ENCODE peak calls at places on chromosomes 13 and 19, in five cellular contexts. One of them, this sample, is unnamed.

GRCh38 chr19:28619842-28620429 is 593.0 kb downstream of the UQCRFS1 start:
- DNase-seq in heart left ventricle: no peak
- DNase-seq in tibial nerve: no peak
- DNase-seq in upper lobe of right lung: no peak
- DNase-seq in lower lobe of right lung: no peak
- DNase-seq in this sample: no peak

GRCh38 chr19:30355586-30355985 is 16.6 kb upstream of the ZNF536 start:
- DNase-seq in heart left ventricle: no peak
- DNase-seq in tibial nerve: no peak
- DNase-seq in upper lobe of right lung: no peak
- DNase-seq in lower lobe of right lung: no peak
- DNase-seq in this sample: no peak

GRCh38 chr13:39578821-39579291 is 24.1 kb downstream of the LHFPL6 start:
- DNase-seq in lower lobe of right lung: no peak
- DNase-seq in tibial nerve: no peak
- DNase-seq in upper lobe of right lung: no peak
- DNase-seq in heart left ventricle: no peak
- DNase-seq in this sample: no peak

GRCh38 chr19:34963531-34964406 is at the start of gene ZNF792:
- DNase-seq in upper lobe of right lung: peak
- DNase-seq in heart left ventricle: peak
- DNase-seq in lower lobe of right lung: peak
- DNase-seq in tibial nerve: peak
- DNase-seq in this sample: peak

GRCh38 chr19:28292822-28293500 is 920.0 kb downstream of the UQCRFS1 start:
- DNase-seq in tibial nerve: no peak
- DNase-seq in upper lobe of right lung: no peak
- DNase-seq in lower lobe of right lung: no peak
- DNase-seq in heart left ventricle: no peak
- DNase-seq in this sample: no peak

GRCh38 chr13:99352351-99353271 is 45.4 kb upstream of the GPR183 start:
- DNase-seq in tibial nerve: no peak
- DNase-seq in upper lobe of right lung: no peak
- DNase-seq in lower lobe of right lung: no peak
- DNase-seq in heart left ventricle: no peak
- DNase-seq in this sample: no peak

GRCh38 chr19:41192574-41193419 is at the start of gene CYP2S1:
- DNase-seq in tibial nerve: no peak
- DNase-seq in heart left ventricle: no peak
- DNase-seq in upper lobe of right lung: peak
- DNase-seq in lower lobe of right lung: peak
- DNase-seq in this sample: peak

GRCh38 chr13:41917641-41918040 is 43.3 kb downstream of the VWA8 start:
- DNase-seq in heart left ventricle: no peak
- DNase-seq in tibial nerve: no peak
- DNase-seq in upper lobe of right lung: no peak
- DNase-seq in lower lobe of right lung: no peak
- DNase-seq in this sample: no peak

GRCh38 chr13:110338441-110339101 is 31.5 kb downstream of the COL4A2 start:
- DNase-seq in upper lobe of right lung: peak
- DNase-seq in lower lobe of right lung: no peak
- DNase-seq in tibial nerve: peak
- DNase-seq in heart left ventricle: peak
- DNase-seq in this sample: no peak

GRCh38 chr13:59914556-59914955 is 249.2 kb downstream of the DIAPH3 start:
- DNase-seq in tibial nerve: no peak
- DNase-seq in lower lobe of right lung: no peak
- DNase-seq in heart left ventricle: no peak
- DNase-seq in upper lobe of right lung: no peak
- DNase-seq in this sample: no peak

GRCh38 chr19:51505904-51506303 is 4.3 kb upstream of the SIGLEC12 start:
- DNase-seq in lower lobe of right lung: no peak
- DNase-seq in tibial nerve: no peak
- DNase-seq in upper lobe of right lung: no peak
- DNase-seq in heart left ventricle: no peak
- DNase-seq in this sample: no peak

GRCh38 chr13:106626473-106626872 is 58.5 kb upstream of the ARGLU1 start:
- DNase-seq in upper lobe of right lung: no peak
- DNase-seq in tibial nerve: no peak
- DNase-seq in heart left ventricle: no peak
- DNase-seq in lower lobe of right lung: no peak
- DNase-seq in this sample: no peak

GRCh38 chr13:47945738-47946137 is 55.3 kb downstream of the SUCLA2 start:
- DNase-seq in lower lobe of right lung: no peak
- DNase-seq in heart left ventricle: no peak
- DNase-seq in upper lobe of right lung: no peak
- DNase-seq in tibial nerve: no peak
- DNase-seq in this sample: peak

GRCh38 chr19:38165335-38165734 is 58.7 kb downstream of the DPF1 start:
- DNase-seq in upper lobe of right lung: no peak
- DNase-seq in heart left ventricle: no peak
- DNase-seq in tibial nerve: no peak
- DNase-seq in lower lobe of right lung: no peak
- DNase-seq in this sample: no peak

GRCh38 chr13:19607523-19608078 is 25.9 kb upstream of the MPHOSPH8 start:
- DNase-seq in heart left ventricle: no peak
- DNase-seq in lower lobe of right lung: no peak
- DNase-seq in tibial nerve: no peak
- DNase-seq in upper lobe of right lung: no peak
- DNase-seq in this sample: no peak

GRCh38 chr19:48638831-48639381 is 1.7 kb upstream of the DBP start:
- DNase-seq in lower lobe of right lung: no peak
- DNase-seq in upper lobe of right lung: peak
- DNase-seq in tibial nerve: no peak
- DNase-seq in heart left ventricle: no peak
- DNase-seq in this sample: no peak

GRCh38 chr19:3403489-3404323 is 37.3 kb downstream of the NFIC start:
- DNase-seq in lower lobe of right lung: peak
- DNase-seq in heart left ventricle: peak
- DNase-seq in upper lobe of right lung: peak
- DNase-seq in tibial nerve: peak
- DNase-seq in this sample: no peak

GRCh38 chr19:29806098-29806866 is 5.5 kb upstream of the CCNE1 start:
- DNase-seq in upper lobe of right lung: no peak
- DNase-seq in lower lobe of right lung: peak
- DNase-seq in tibial nerve: no peak
- DNase-seq in heart left ventricle: peak
- DNase-seq in this sample: no peak

GRCh38 chr13:50224534-50224933 is 209.3 kb downstream of the KCNRG start:
- DNase-seq in upper lobe of right lung: no peak
- DNase-seq in heart left ventricle: no peak
- DNase-seq in lower lobe of right lung: no peak
- DNase-seq in tibial nerve: no peak
- DNase-seq in this sample: peak

GRCh38 chr13:32067149-32067961 is 35.8 kb downstream of the FRY start:
- DNase-seq in lower lobe of right lung: no peak
- DNase-seq in heart left ventricle: no peak
- DNase-seq in tibial nerve: no peak
- DNase-seq in upper lobe of right lung: no peak
- DNase-seq in this sample: no peak

GRCh38 chr19:18514800-18515682 is 6.8 kb downstream of the ELL start:
- DNase-seq in heart left ventricle: peak
- DNase-seq in lower lobe of right lung: peak
- DNase-seq in tibial nerve: peak
- DNase-seq in upper lobe of right lung: peak
- DNase-seq in this sample: peak

GRCh38 chr13:84776578-84776977 is 894.3 kb upstream of the SLITRK1 start:
- DNase-seq in tibial nerve: no peak
- DNase-seq in lower lobe of right lung: no peak
- DNase-seq in upper lobe of right lung: no peak
- DNase-seq in heart left ventricle: no peak
- DNase-seq in this sample: no peak

GRCh38 chr19:15622991-15623390 is 8.0 kb downstream of the CYP4F8 start:
- DNase-seq in tibial nerve: no peak
- DNase-seq in lower lobe of right lung: no peak
- DNase-seq in upper lobe of right lung: no peak
- DNase-seq in heart left ventricle: no peak
- DNase-seq in this sample: no peak

GRCh38 chr13:80118099-80118498 is 222.8 kb downstream of the SPRY2 start:
- DNase-seq in heart left ventricle: no peak
- DNase-seq in lower lobe of right lung: no peak
- DNase-seq in tibial nerve: no peak
- DNase-seq in upper lobe of right lung: no peak
- DNase-seq in this sample: no peak

GRCh38 chr13:114096031-114096485 is 36.4 kb downstream of the RASA3 start:
- DNase-seq in lower lobe of right lung: no peak
- DNase-seq in upper lobe of right lung: peak
- DNase-seq in tibial nerve: no peak
- DNase-seq in heart left ventricle: no peak
- DNase-seq in this sample: no peak

GRCh38 chr13:114092468-114092867 is 40.0 kb downstream of the RASA3 start:
- DNase-seq in tibial nerve: no peak
- DNase-seq in upper lobe of right lung: no peak
- DNase-seq in lower lobe of right lung: no peak
- DNase-seq in heart left ventricle: no peak
- DNase-seq in this sample: no peak

GRCh38 chr13:114090476-114090875 is 41.9 kb downstream of the RASA3 start:
- DNase-seq in tibial nerve: no peak
- DNase-seq in lower lobe of right lung: peak
- DNase-seq in upper lobe of right lung: peak
- DNase-seq in heart left ventricle: no peak
- DNase-seq in this sample: no peak

GRCh38 chr13:114095486-114095885 is 36.9 kb downstream of the RASA3 start:
- DNase-seq in upper lobe of right lung: peak
- DNase-seq in tibial nerve: no peak
- DNase-seq in heart left ventricle: no peak
- DNase-seq in lower lobe of right lung: no peak
- DNase-seq in this sample: no peak

GRCh38 chr13:114093118-114093517 is 39.3 kb downstream of the RASA3 start:
- DNase-seq in upper lobe of right lung: no peak
- DNase-seq in heart left ventricle: no peak
- DNase-seq in tibial nerve: no peak
- DNase-seq in lower lobe of right lung: no peak
- DNase-seq in this sample: no peak
- TF ChIP-seq CTCF in upper lobe of right lung: no peak
- TF ChIP-seq CTCF in heart left ventricle: no peak
- TF ChIP-seq CTCF in tibial nerve: no peak
- TF ChIP-seq CTCF in lower lobe of right lung: no peak
- TF ChIP-seq CTCF in this sample: no peak

DNA sequence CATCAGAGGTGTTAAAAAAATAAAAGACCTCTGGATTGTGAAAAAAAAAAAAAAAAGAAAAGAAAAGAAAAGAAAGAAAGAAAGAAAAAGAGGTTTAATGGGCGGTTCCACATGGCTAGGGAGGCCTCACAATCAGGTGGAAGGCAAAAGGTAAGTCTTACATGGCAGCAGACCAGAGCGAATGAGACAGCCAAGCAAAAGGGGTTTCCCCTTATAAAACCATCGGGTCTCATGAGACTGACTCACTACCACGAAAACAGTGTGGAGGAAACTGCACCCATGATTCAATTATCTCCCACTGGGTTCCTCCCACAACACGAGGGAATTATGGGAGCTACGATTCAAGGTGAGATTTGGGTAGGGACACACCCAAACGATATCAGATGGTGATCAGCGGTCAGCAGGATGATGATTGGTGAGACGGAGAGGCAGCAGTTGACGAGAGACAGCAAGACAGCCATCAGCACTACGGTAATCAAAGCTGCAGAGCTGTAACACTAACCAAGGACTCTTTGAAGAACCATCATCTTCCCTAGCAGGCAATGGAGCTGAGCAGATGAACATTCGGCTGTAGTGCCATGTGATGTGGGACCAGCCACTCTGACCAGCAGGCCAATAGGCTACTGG is 3.9 kb upstream of the CD209 start:
- DNase-seq in heart left ventricle: no peak
- DNase-seq in lower lobe of right lung: no peak
- DNase-seq in tibial nerve: no peak
- DNase-seq in upper lobe of right lung: no peak
- DNase-seq in this sample: no peak
- H3K27ac ChIP-seq in heart left ventricle: no peak
- H3K27ac ChIP-seq in lower lobe of right lung: no peak
- H3K27ac ChIP-seq in tibial nerve: no peak
- H3K27ac ChIP-seq in upper lobe of right lung: no peak
- H3K27ac ChIP-seq in this sample: no peak

DNA sequence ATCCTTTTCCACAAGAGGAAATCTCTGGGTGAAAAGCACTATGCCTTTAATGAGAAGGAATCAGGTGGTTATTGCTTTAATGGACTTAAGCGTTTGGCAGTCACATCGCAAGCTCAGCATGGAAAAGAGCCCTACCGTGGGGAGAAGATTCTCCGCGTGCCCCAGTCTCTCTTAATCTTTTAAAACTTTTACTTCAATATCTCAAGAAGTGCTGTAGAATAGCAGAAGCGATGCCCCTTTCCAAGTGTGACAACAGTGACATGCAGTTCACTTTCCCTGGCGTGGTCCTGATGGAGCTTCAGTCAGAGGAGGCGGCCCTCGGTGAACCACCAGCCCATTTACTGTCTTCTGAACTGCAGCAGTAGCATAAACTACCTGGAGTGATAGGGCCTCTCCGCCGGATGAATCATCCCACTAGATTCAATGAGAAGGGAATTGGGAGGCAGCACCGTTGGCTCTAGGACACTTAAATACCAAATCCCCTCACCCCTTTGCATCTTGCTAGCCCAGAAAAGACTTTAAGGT is 112.7 kb upstream of the GPR12 start:
- DNase-seq in heart left ventricle: no peak
- DNase-seq in upper lobe of right lung: no peak
- DNase-seq in tibial nerve: no peak
- DNase-seq in lower lobe of right lung: no peak
- DNase-seq in this sample: no peak
- TF ChIP-seq CTCF in heart left ventricle: peak
- TF ChIP-seq CTCF in upper lobe of right lung: no peak
- TF ChIP-seq CTCF in tibial nerve: no peak
- TF ChIP-seq CTCF in lower lobe of right lung: peak
- TF ChIP-seq CTCF in this sample: peak

DNA sequence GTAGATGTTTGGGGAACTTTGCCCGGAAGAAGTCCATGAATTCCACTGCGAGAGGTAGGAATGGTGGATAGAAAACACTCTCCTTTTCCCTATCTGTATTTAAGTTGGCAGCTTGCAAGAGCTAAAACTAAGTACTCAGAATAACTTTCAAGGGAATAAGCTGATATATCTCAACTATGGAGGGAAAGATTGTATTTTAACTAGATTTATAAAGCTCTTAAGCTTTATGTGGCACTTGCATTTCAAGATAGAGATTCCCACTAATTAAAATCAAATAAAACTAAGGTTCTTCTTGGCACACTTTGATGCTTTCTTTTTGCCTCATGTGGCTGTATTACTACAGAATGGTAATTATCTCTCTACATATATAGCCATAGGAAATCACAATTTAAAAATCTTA is 149.7 kb upstream of the STARD13 start:
- DNase-seq in upper lobe of right lung: no peak
- DNase-seq in tibial nerve: no peak
- DNase-seq in heart left ventricle: no peak
- DNase-seq in lower lobe of right lung: no peak
- DNase-seq in this sample: no peak
- H3K27ac ChIP-seq in upper lobe of right lung: no peak
- H3K27ac ChIP-seq in tibial nerve: no peak
- H3K27ac ChIP-seq in heart left ventricle: no peak
- H3K27ac ChIP-seq in lower lobe of right lung: no peak
- H3K27ac ChIP-seq in this sample: no peak

DNA sequence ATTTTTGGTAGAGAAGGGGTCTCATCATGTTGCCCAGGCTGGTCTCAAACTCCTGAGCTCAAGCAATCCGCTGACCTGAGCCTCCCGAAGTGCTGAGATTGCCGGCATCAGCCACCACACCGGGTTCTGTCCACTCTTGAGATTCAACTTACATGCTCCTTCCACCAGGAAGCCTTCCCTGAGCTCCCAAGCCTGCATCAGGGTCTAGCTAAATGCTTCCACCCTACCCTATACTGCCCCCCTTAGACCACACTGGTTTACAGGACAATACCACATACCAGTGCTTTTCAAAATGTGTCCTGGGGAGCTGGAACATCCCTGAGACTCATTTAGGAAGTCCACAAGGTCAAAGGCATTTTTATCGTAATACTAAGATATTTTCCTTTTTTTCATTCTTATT is 15.1 kb upstream of the CACNG8 start:
- DNase-seq in upper lobe of right lung: no peak
- DNase-seq in heart left ventricle: no peak
- DNase-seq in lower lobe of right lung: no peak
- DNase-seq in tibial nerve: no peak
- DNase-seq in this sample: no peak
- TF ChIP-seq CTCF in upper lobe of right lung: no peak
- TF ChIP-seq CTCF in heart left ventricle: no peak
- TF ChIP-seq CTCF in lower lobe of right lung: no peak
- TF ChIP-seq CTCF in tibial nerve: no peak
- TF ChIP-seq CTCF in this sample: no peak